ENCODE peak calls at places on chromosome 3, in six cellular contexts. N is endothelial cell; M is SHP77; D is ELR; K is uterus; A is stimulated activated CD8-positive, alpha-beta memory T cell treated with anti-CD3 and anti-CD28 coated beads, Interleukin-7, amount 100 ng/mL, for 24 hours. Y is an unnamed sample.

GRCh38 chr3:136957751-136958288 is at the start of gene IL20RB:
- DNase-seq in N (no peak), M (no peak), D (peak; percentile 55), K (no peak), A (no peak), Y (no peak)

GRCh38 chr3:188947401-188947982 is 224.3 kb upstream of the TPRG1 start:
- DNase-seq in N (peak; percentile 70), M (peak; percentile 96), D (peak; percentile 82), K (peak; percentile 91), A (no peak), Y (peak; percentile 92)

GRCh38 chr3:158830391-158830790 is 28.5 kb downstream of the MFSD1 start:
- DNase-seq in N (no peak), M (no peak), D (peak; percentile 87), K (no peak), A (no peak), Y (no peak)

GRCh38 chr3:189790658-189791057 is 159.5 kb downstream of the TP63 start:
- DNase-seq in N (peak; percentile 34), M (no peak), D (no peak), K (no peak), A (no peak), Y (no peak)

GRCh38 chr3:176214758-176215157 is 982.5 kb downstream of the TBL1XR1 start:
- DNase-seq in N (no peak), M (no peak), D (no peak), K (no peak), A (no peak), Y (no peak)

GRCh38 chr3:32568953-32569352 is 1.7 kb downstream of the DYNC1LI1 start:
- DNase-seq in N (no peak), M (no peak), D (peak; percentile 10), K (no peak), A (no peak), Y (no peak)

GRCh38 chr3:50567386-50568182 is at the start of gene C3orf18:
- DNase-seq in N (peak; percentile 80), M (peak; percentile 86), D (peak; percentile 90), K (peak; percentile 95), A (peak; percentile 85), Y (peak; percentile 96)

GRCh38 chr3:98623572-98624280 is 30.3 kb upstream of the CPOX start:
- DNase-seq in N (no peak), M (no peak), D (no peak), K (no peak), A (no peak), Y (no peak)

GRCh38 chr3:197367081-197367780 is 68.8 kb upstream of the DLG1 start:
- DNase-seq in N (no peak), M (peak; percentile 45), D (peak; percentile 46), K (no peak), A (no peak), Y (peak; percentile 47)